ENCODE peak calls at places on chromosomes 12 and 14, in eight cellular contexts. One of them, this sample, is unnamed.

GRCh38 chr12:109433618-109434017 is 43.5 kb downstream of the KCTD10 start:
- DNase-seq in kidney glomerular epithelial cell: no peak
- DNase-seq in fibroblast of the aortic adventitia: no peak
- DNase-seq in mucosa of gallbladder: no peak
- DNase-seq in nucleus accumbens: no peak
- DNase-seq in posterior cingulate gyrus: no peak
- DNase-seq in NCI-H345: no peak
- DNase-seq in choroid plexus epithelial cell: no peak
- DNase-seq in this sample: peak; percentile 29

GRCh38 chr12:96220902-96221301 is 26.7 kb downstream of the ELK3 start:
- DNase-seq in fibroblast of the aortic adventitia: no peak
- DNase-seq in choroid plexus epithelial cell: no peak
- DNase-seq in posterior cingulate gyrus: no peak
- DNase-seq in nucleus accumbens: no peak
- DNase-seq in mucosa of gallbladder: no peak
- DNase-seq in kidney glomerular epithelial cell: no peak
- DNase-seq in NCI-H345: no peak
- DNase-seq in this sample: peak; percentile 80

GRCh38 chr12:66087365-66087943 is 43.1 kb downstream of the LLPH start:
- DNase-seq in nucleus accumbens: no peak
- DNase-seq in NCI-H345: peak; percentile 56
- DNase-seq in kidney glomerular epithelial cell: peak; percentile 57
- DNase-seq in posterior cingulate gyrus: peak; percentile 63
- DNase-seq in fibroblast of the aortic adventitia: peak; percentile 87
- DNase-seq in mucosa of gallbladder: peak; percentile 67
- DNase-seq in choroid plexus epithelial cell: peak; percentile 86
- DNase-seq in this sample: peak; percentile 78

GRCh38 chr14:73231874-73232851 is 5.1 kb upstream of the PAPLN start:
- DNase-seq in nucleus accumbens: no peak
- DNase-seq in kidney glomerular epithelial cell: no peak
- DNase-seq in NCI-H345: no peak
- DNase-seq in posterior cingulate gyrus: no peak
- DNase-seq in fibroblast of the aortic adventitia: no peak
- DNase-seq in mucosa of gallbladder: no peak
- DNase-seq in choroid plexus epithelial cell: no peak
- DNase-seq in this sample: peak; percentile 17

GRCh38 chr12:11853126-11853525 is 203.7 kb downstream of the ETV6 start:
- DNase-seq in kidney glomerular epithelial cell: no peak
- DNase-seq in NCI-H345: peak; percentile 89
- DNase-seq in posterior cingulate gyrus: no peak
- DNase-seq in mucosa of gallbladder: no peak
- DNase-seq in nucleus accumbens: no peak
- DNase-seq in fibroblast of the aortic adventitia: no peak
- DNase-seq in choroid plexus epithelial cell: no peak
- DNase-seq in this sample: no peak

GRCh38 chr12:40215977-40216376 is 8.8 kb upstream of the LRRK2 start:
- DNase-seq in mucosa of gallbladder: no peak
- DNase-seq in choroid plexus epithelial cell: peak; percentile 23
- DNase-seq in nucleus accumbens: no peak
- DNase-seq in kidney glomerular epithelial cell: no peak
- DNase-seq in posterior cingulate gyrus: no peak
- DNase-seq in NCI-H345: no peak
- DNase-seq in fibroblast of the aortic adventitia: peak; percentile 16
- DNase-seq in this sample: peak; percentile 61

GRCh38 chr12:101485015-101485414 is 9.9 kb downstream of the SPIC start:
- DNase-seq in posterior cingulate gyrus: no peak
- DNase-seq in mucosa of gallbladder: no peak
- DNase-seq in NCI-H345: no peak
- DNase-seq in fibroblast of the aortic adventitia: peak; percentile 12
- DNase-seq in choroid plexus epithelial cell: peak; percentile 59
- DNase-seq in nucleus accumbens: no peak
- DNase-seq in kidney glomerular epithelial cell: no peak
- DNase-seq in this sample: peak; percentile 50

GRCh38 chr14:76870146-76870545 is 43.9 kb downstream of the LRRC74A start:
- DNase-seq in fibroblast of the aortic adventitia: no peak
- DNase-seq in mucosa of gallbladder: no peak
- DNase-seq in NCI-H345: no peak
- DNase-seq in nucleus accumbens: no peak
- DNase-seq in kidney glomerular epithelial cell: no peak
- DNase-seq in posterior cingulate gyrus: no peak
- DNase-seq in choroid plexus epithelial cell: no peak
- DNase-seq in this sample: no peak

GRCh38 chr12:131121705-131122405 is 168.1 kb downstream of the ADGRD1 start:
- DNase-seq in mucosa of gallbladder: no peak
- DNase-seq in posterior cingulate gyrus: no peak
- DNase-seq in kidney glomerular epithelial cell: no peak
- DNase-seq in choroid plexus epithelial cell: no peak
- DNase-seq in fibroblast of the aortic adventitia: no peak
- DNase-seq in nucleus accumbens: no peak
- DNase-seq in NCI-H345: no peak
- DNase-seq in this sample: no peak

GRCh38 chr14:48690349-48690748 is 895.8 kb downstream of the RPS29 start:
- DNase-seq in choroid plexus epithelial cell: peak; percentile 0
- DNase-seq in nucleus accumbens: no peak
- DNase-seq in mucosa of gallbladder: no peak
- DNase-seq in fibroblast of the aortic adventitia: no peak
- DNase-seq in kidney glomerular epithelial cell: no peak
- DNase-seq in NCI-H345: no peak
- DNase-seq in posterior cingulate gyrus: no peak
- DNase-seq in this sample: no peak

GRCh38 chr14:96037891-96038557 is 1.1 kb upstream of the C14orf132 start:
- DNase-seq in posterior cingulate gyrus: no peak
- DNase-seq in kidney glomerular epithelial cell: no peak
- DNase-seq in choroid plexus epithelial cell: no peak
- DNase-seq in fibroblast of the aortic adventitia: peak; percentile 76
- DNase-seq in NCI-H345: no peak
- DNase-seq in nucleus accumbens: no peak
- DNase-seq in mucosa of gallbladder: no peak
- DNase-seq in this sample: peak; percentile 77

GRCh38 chr14:69863083-69863482 is 16.1 kb upstream of the SMOC1 start:
- DNase-seq in mucosa of gallbladder: no peak
- DNase-seq in posterior cingulate gyrus: no peak
- DNase-seq in nucleus accumbens: no peak
- DNase-seq in choroid plexus epithelial cell: peak; percentile 43
- DNase-seq in fibroblast of the aortic adventitia: no peak
- DNase-seq in kidney glomerular epithelial cell: no peak
- DNase-seq in NCI-H345: no peak
- DNase-seq in this sample: no peak

GRCh38 chr12:31896514-31897039 is 62.6 kb upstream of the RESF1 start:
- DNase-seq in fibroblast of the aortic adventitia: peak; percentile 86
- DNase-seq in nucleus accumbens: no peak
- DNase-seq in choroid plexus epithelial cell: peak; percentile 99
- DNase-seq in NCI-H345: no peak
- DNase-seq in kidney glomerular epithelial cell: no peak
- DNase-seq in posterior cingulate gyrus: no peak
- DNase-seq in mucosa of gallbladder: peak; percentile 77
- DNase-seq in this sample: no peak

GRCh38 chr14:36584167-36584811 is 1.9 kb upstream of the NKX2-8 start:
- DNase-seq in mucosa of gallbladder: no peak
- DNase-seq in choroid plexus epithelial cell: no peak
- DNase-seq in fibroblast of the aortic adventitia: no peak
- DNase-seq in NCI-H345: no peak
- DNase-seq in posterior cingulate gyrus: no peak
- DNase-seq in kidney glomerular epithelial cell: no peak
- DNase-seq in nucleus accumbens: no peak
- DNase-seq in this sample: no peak

This sample was measured in GM23248.